ENCODE peak calls at places on chromosomes 1 and 21, in six cellular contexts. C, E, S, R, P and J are unnamed samples.

GRCh38 chr1:14415396-14415795 is 183.1 kb upstream of the KAZN start:
- DNase-seq in C (no peak), P (no peak), R (no peak), S (no peak), E (no peak), J (no peak)

GRCh38 chr1:116587496-116588308 is 16.9 kb upstream of the CD58 start:
- DNase-seq in S (no peak), R (no peak), C (no peak), E (no peak), P (no peak), J (no peak)

GRCh38 chr1:218488986-218489385 is 143.8 kb downstream of the TGFB2 start:
- DNase-seq in R (no peak), S (no peak), P (no peak), C (peak; percentile 93), E (peak; percentile 21), J (peak; percentile 32)

GRCh38 chr21:37658994-37659458 is 257.2 kb downstream of the KCNJ6 start:
- DNase-seq in E (peak; percentile 32), R (no peak), P (peak; percentile 68), S (no peak), C (peak; percentile 69), J (peak; percentile 77)

GRCh38 chr1:208132287-208132882 is 111.8 kb downstream of the PLXNA2 start:
- DNase-seq in S (peak; percentile 18), R (peak; percentile 94), P (peak; percentile 72), E (peak; percentile 66), C (peak; percentile 43), J (peak; percentile 81)

GRCh38 chr1:40595623-40596022 is 64.2 kb downstream of the ZNF684 start:
- DNase-seq in E (no peak), S (no peak), P (no peak), R (no peak), C (no peak), J (no peak)

GRCh38 chr1:85553936-85554335 is 26.6 kb upstream of the CCN1 start:
- DNase-seq in E (no peak), P (no peak), S (no peak), C (no peak), R (no peak), J (no peak)

GRCh38 chr1:233172201-233172600 is 123.3 kb downstream of the PCNX2 start:
- DNase-seq in C (peak; percentile 36), E (no peak), P (peak; percentile 63), S (peak; percentile 3), R (no peak), J (peak; percentile 72)

GRCh38 chr1:157025856-157026255 is 19.7 kb downstream of the ARHGEF11 start:
- DNase-seq in E (no peak), S (no peak), R (no peak), C (no peak), P (peak; percentile 64), J (peak; percentile 64)

GRCh38 chr1:22709891-22710687 is 550 bp upstream of the EPHB2 start:
- DNase-seq in P (peak; percentile 82), R (peak; percentile 66), S (peak; percentile 49), E (no peak), C (peak; percentile 57), J (peak; percentile 78)

GRCh38 chr1:202005958-202006357 is 4.4 kb upstream of the ELF3 start:
- DNase-seq in C (no peak), P (peak; percentile 35), S (no peak), E (no peak), R (no peak), J (peak; percentile 39)

GRCh38 chr21:16213518-16213917 is 483.7 kb downstream of the USP25 start:
- DNase-seq in E (no peak), P (no peak), C (no peak), R (no peak), S (no peak), J (no peak)

GRCh38 chr21:16215193-16215592 is 485.4 kb downstream of the USP25 start:
- DNase-seq in C (no peak), R (no peak), S (no peak), E (no peak), P (no peak), J (no peak)

GRCh38 chr21:16218682-16219343 is 489.0 kb downstream of the USP25 start:
- DNase-seq in E (no peak), R (no peak), S (no peak), P (no peak), C (no peak), J (no peak)

GRCh38 chr21:16211339-16212303 is 481.8 kb downstream of the USP25 start:
- DNase-seq in R (no peak), E (no peak), C (peak; percentile 22), S (no peak), P (peak; percentile 38), J (peak; percentile 21)

DNA sequence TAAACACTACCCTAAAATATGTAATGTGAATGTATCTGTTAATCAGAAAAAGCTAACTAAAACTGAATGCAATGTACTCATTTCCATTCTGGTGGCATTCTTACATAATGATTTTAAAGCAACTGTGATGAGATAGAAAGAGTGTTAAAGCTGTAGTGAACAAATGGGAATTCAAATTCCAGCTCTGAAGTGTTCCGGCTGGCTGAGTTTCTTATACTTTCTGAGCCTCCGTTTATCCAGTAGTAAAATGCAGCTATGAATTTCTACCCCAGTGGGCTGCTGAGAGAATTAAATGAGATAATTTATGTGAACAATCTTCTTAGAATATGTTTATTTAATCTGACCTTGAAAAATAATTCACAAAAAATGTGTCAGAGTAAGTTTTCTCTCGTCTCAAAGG is 486.8 kb downstream of the USP25 start:
- DNase-seq in R (no peak), S (no peak), P (no peak), C (no peak), E (no peak), J (no peak)
- H3K4me3 ChIP-seq in R (no peak overlapping the region), S (no peak overlapping the region), P (no peak overlapping the region), C (no peak overlapping the region), E (no peak overlapping the region), J (no peak overlapping the region)

DNA sequence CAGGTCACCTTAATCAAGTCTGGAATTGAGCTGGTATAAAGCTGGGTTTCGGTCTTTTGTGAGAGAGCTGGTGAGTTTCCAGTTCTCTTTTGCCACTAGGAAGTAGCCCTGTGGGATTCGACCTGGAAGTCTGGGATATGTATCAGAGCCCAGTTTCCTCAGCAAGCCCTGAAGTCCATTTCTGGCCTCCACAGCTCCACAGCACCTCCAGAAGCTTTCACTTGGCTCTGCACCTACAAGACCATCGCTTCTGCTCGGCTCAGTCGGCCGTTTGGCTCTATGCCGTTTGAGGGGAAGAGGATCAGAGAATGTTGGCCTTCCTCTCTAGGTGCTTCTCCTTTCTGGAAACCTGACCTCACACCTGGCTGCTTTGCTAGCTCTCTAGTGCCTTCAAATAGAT is 148.0 kb downstream of the GALNT2 start:
- DNase-seq in P (peak; percentile 83), S (no peak), E (peak; percentile 25), R (peak; percentile 69), C (peak; percentile 56), J (peak; percentile 89)
- TF ChIP-seq CTCF in P (peak; percentile 78), S (no peak), E (no peak), R (peak; percentile 46), C (peak; percentile 73), J (peak; percentile 79)

GRCh38 chr21:15061284-15061683 is 3.5 kb downstream of the NRIP1 start:
- DNase-seq in P (peak; percentile 25), E (no peak), C (no peak), S (no peak), R (no peak), J (no peak)

GRCh38 chr21:15060776-15061175 is 4.0 kb downstream of the NRIP1 start:
- DNase-seq in P (peak; percentile 32), R (no peak), S (no peak), C (peak; percentile 7), E (no peak), J (no peak)

GRCh38 chr21:15063081-15063820 is 1.5 kb downstream of the NRIP1 start:
- DNase-seq in E (no peak), P (peak; percentile 36), S (no peak), R (no peak), C (no peak), J (peak; percentile 24)

GRCh38 chr21:15062566-15062965 is 2.2 kb downstream of the NRIP1 start:
- DNase-seq in E (no peak), S (no peak), P (peak; percentile 36), R (no peak), C (no peak), J (peak; percentile 50)

GRCh38 chr21:15061747-15062146 is 3.1 kb downstream of the NRIP1 start:
- DNase-seq in R (no peak), P (no peak), S (no peak), C (no peak), E (no peak), J (no peak)
- H3K4me3 ChIP-seq in R (peak overlapping the region; percentile 99), P (peak overlapping the region; percentile 83), S (no peak overlapping the region), C (peak overlapping the region; percentile 71), E (no peak overlapping the region), J (peak overlapping the region; percentile 76)

DNA sequence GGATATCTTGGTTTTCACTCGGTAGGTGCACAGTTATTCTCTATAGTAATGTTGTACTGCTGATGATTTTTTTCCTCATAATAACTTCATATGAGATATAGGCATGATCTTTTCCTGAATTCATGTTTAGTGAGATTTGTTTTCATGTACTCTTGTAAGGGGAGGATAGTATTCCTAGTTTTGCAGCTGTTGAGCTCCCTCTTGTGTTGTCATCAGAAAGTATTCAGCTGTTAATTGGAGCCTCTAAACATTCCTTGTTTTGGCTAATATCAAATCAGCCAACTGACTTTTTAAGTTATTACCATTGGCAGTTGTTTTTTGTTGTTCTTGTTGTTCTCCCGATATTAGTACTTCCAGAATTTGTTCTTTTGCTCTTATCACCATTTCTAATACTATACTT is 24.4 kb downstream of the OR10R2 start:
- DNase-seq in S (no peak), C (no peak), P (no peak), E (no peak), R (no peak), J (peak; percentile 21)
- TF ChIP-seq CTCF in S (peak; percentile 8), C (no peak), P (peak; percentile 14), E (no peak), R (no peak), J (peak; percentile 19)

GRCh38 chr1:61397495-61397894 is 315.1 kb downstream of the NFIA start:
- DNase-seq in C (no peak), S (no peak), E (no peak), P (no peak), R (no peak), J (no peak)

GRCh38 chr1:61400131-61400530 is 317.8 kb downstream of the NFIA start:
- DNase-seq in E (no peak), R (no peak), S (no peak), P (no peak), C (no peak), J (no peak)

GRCh38 chr1:61399192-61399591 is 316.8 kb downstream of the NFIA start:
- DNase-seq in E (no peak), S (no peak), R (no peak), C (no peak), P (peak; percentile 52), J (no peak)

GRCh38 chr1:61395156-61395555 is 312.8 kb downstream of the NFIA start:
- DNase-seq in P (peak; percentile 64), S (no peak), C (no peak), R (no peak), E (no peak), J (peak; percentile 70)

GRCh38 chr1:61397915-61398314 is 315.6 kb downstream of the NFIA start:
- DNase-seq in R (no peak), E (no peak), P (peak; percentile 86), C (peak; percentile 30), S (no peak), J (no peak)
- H3K4me3 ChIP-seq in R (no peak overlapping the region), E (no peak overlapping the region), P (no peak overlapping the region), C (no peak overlapping the region), S (no peak overlapping the region), J (no peak overlapping the region)

GRCh38 chr1:27599605-27600499 is 4.1 kb downstream of the AHDC1 start:
- DNase-seq in R (no peak), S (no peak), E (no peak), C (no peak), P (no peak), J (no peak)
- TF ChIP-seq CTCF in R (no peak), S (no peak), E (no peak), C (no peak), P (no peak), J (no peak)